ENCODE peak calls at places on chromosomes 5 and 9, in four cellular contexts. K is heart left ventricle, H is iPS DF 6.9, J is memory B cell. S is an unnamed sample.

GRCh38 chr5:1374680-1375055 is 29.8 kb upstream of the CLPTM1L start:
- DNase-seq in K (no peak), J (no peak), H (no peak), S (no peak)

GRCh38 chr9:114621975-114622609 is 11.0 kb downstream of the TMEM268 start:
- DNase-seq in J (no peak), H (no peak), K (no peak), S (no peak)

GRCh38 chr5:117947836-117948235 is 1040.5 kb downstream of the DTWD2 start:
- DNase-seq in H (no peak), J (no peak), K (no peak), S (no peak)

GRCh38 chr5:150105898-150106615 is 19.7 kb upstream of the CSF1R start:
- DNase-seq in K (no peak), J (no peak), H (no peak), S (no peak)

GRCh38 chr5:80565330-80565729 is 4.8 kb downstream of the ANKRD34B start:
- DNase-seq in J (no peak), K (no peak), H (no peak), S (no peak)

GRCh38 chr5:59485629-59486439 is 407.7 kb downstream of the PDE4D start:
- DNase-seq in K (no peak), H (no peak), J (no peak), S (no peak)

GRCh38 chr9:84667571-84668203 is 1.8 kb upstream of the NTRK2 start:
- DNase-seq in H (no peak), K (peak; percentile 20), J (no peak), S (no peak)

GRCh38 chr9:36925033-36925432 is 109.0 kb downstream of the PAX5 start:
- DNase-seq in K (no peak), H (no peak), J (no peak), S (no peak)

GRCh38 chr9:69430206-69430605 is 105.2 kb downstream of the ENTREP1 start:
- DNase-seq in J (no peak), H (no peak), K (no peak), S (no peak)

GRCh38 chr5:109725135-109725534 is 35.4 kb downstream of the MAN2A1 start:
- DNase-seq in H (no peak), J (no peak), K (no peak), S (no peak)

GRCh38 chr5:41517909-41518308 is 7.5 kb upstream of the PLCXD3 start:
- DNase-seq in J (no peak), H (no peak), K (no peak), S (no peak)

GRCh38 chr5:176691524-176691923 is 44.2 kb downstream of the TSPAN17 start:
- DNase-seq in H (no peak), K (no peak), J (no peak), S (no peak)

GRCh38 chr9:125763373-125763772 is 16.2 kb downstream of the PBX3 start:
- DNase-seq in K (no peak), J (no peak), H (no peak), S (no peak)

GRCh38 chr9:123421801-123422455 is 65.9 kb downstream of the CRB2 start:
- DNase-seq in K (no peak), J (no peak), H (no peak), S (no peak)

GRCh38 chr9:106869028-106869427 is 6.1 kb downstream of the ZNF462 start:
- DNase-seq in H (no peak), J (no peak), K (no peak), S (no peak)

GRCh38 chr5:27080147-27080546 is 41.8 kb upstream of the CDH9 start:
- DNase-seq in H (no peak), K (no peak), J (no peak), S (no peak)

GRCh38 chr9:129206921-129207320 is 28.9 kb upstream of the IER5L start:
- DNase-seq in H (no peak), J (no peak), K (no peak), S (no peak)

GRCh38 chr5:128579111-128579510 is 41.1 kb upstream of the FBN2 start:
- DNase-seq in J (no peak), K (no peak), H (no peak), S (no peak)

GRCh38 chr9:11962327-11962726 is 730.9 kb upstream of the TYRP1 start:
- DNase-seq in K (no peak), H (no peak), J (no peak), S (no peak)

GRCh38 chr5:120405291-120405864 is 58.7 kb upstream of the PRR16 start:
- DNase-seq in J (no peak), K (no peak), H (no peak), S (no peak)

S was measured in NT2/D1.